ENCODE peak calls at places on chromosomes 3 and 15, in four cellular contexts. A, L, Q and R are unnamed samples.

GRCh38 chr3:71341721-71342120 is 241.8 kb downstream of the FOXP1 start:
- DNase-seq in A (no peak), L (no peak), Q (no peak), R (no peak)

GRCh38 chr15:76328962-76329361 is 7.6 kb upstream of the ISL2 start:
- DNase-seq in A (no peak), L (no peak), Q (no peak), R (no peak)

GRCh38 chr3:156633335-156633734 is 41.1 kb upstream of the TIPARP start:
- DNase-seq in A (peak; percentile 38), L (no peak), Q (no peak), R (no peak)

GRCh38 chr15:64163662-64164362 is 990 bp upstream of the PPIB start:
- DNase-seq in A (no peak), L (no peak), Q (no peak), R (no peak)

GRCh38 chr15:45630958-45631691 is 3.7 kb upstream of the SQOR start:
- DNase-seq in A (no peak), L (no peak), Q (no peak), R (peak; percentile 36)

GRCh38 chr3:127339943-127340861 is 52.4 kb upstream of the PRR20G start:
- DNase-seq in A (no peak), L (no peak), Q (no peak), R (no peak)

GRCh38 chr3:46656778-46657556 is 36.5 kb downstream of the ALS2CL start:
- DNase-seq in A (no peak), L (no peak), Q (no peak), R (no peak)

GRCh38 chr3:13624021-13624420 is 75.1 kb downstream of the FBLN2 start:
- DNase-seq in A (no peak), L (no peak), Q (no peak), R (no peak)

GRCh38 chr3:66140763-66141372 is 79.9 kb upstream of the SLC25A26 start:
- DNase-seq in A (no peak), L (no peak), Q (no peak), R (no peak)

GRCh38 chr15:95561463-95561862 is 769.0 kb upstream of the NR2F2 start:
- DNase-seq in A (no peak), L (no peak), Q (no peak), R (no peak)

GRCh38 chr3:179146911-179147570 is 1.1 kb upstream of the PIK3CA start:
- DNase-seq in A (no peak), L (peak; percentile 44), Q (no peak), R (no peak)

GRCh38 chr3:167895684-167896083 is 160.2 kb downstream of the SERPINI1 start:
- DNase-seq in A (no peak), L (no peak), Q (no peak), R (no peak)

GRCh38 chr3:31802981-31803380 is 178.1 kb downstream of the OSBPL10 start:
- DNase-seq in A (no peak), L (no peak), Q (no peak), R (no peak)

GRCh38 chr15:54083501-54083900 is 105.3 kb downstream of the UNC13C start:
- DNase-seq in A (no peak), L (no peak), Q (no peak), R (no peak)

GRCh38 chr15:88954431-88955277 is 41.5 kb upstream of the MFGE8 start:
- DNase-seq in A (peak; percentile 59), L (no peak), Q (no peak), R (no peak)

GRCh38 chr3:28039829-28040228 is 201.6 kb upstream of the CMC1 start:
- DNase-seq in A (no peak), L (no peak), Q (no peak), R (no peak)

GRCh38 chr3:13583251-13584180 is 34.6 kb downstream of the FBLN2 start:
- DNase-seq in A (no peak), L (no peak), Q (no peak), R (no peak)

GRCh38 chr3:62109534-62109933 is 263.8 kb downstream of the FEZF2 start:
- DNase-seq in A (peak; percentile 40), L (no peak), Q (peak; percentile 15), R (no peak)

GRCh38 chr3:101133638-101134037 is 140.4 kb upstream of the ABI3BP start:
- DNase-seq in A (no peak), L (no peak), Q (no peak), R (no peak)

GRCh38 chr3:30458376-30458775 is 148.0 kb upstream of the TGFBR2 start:
- DNase-seq in A (no peak), L (no peak), Q (no peak), R (no peak)

GRCh38 chr3:89061257-89061656 is 46.2 kb upstream of the EPHA3 start:
- DNase-seq in A (no peak), L (no peak), Q (no peak), R (no peak)

GRCh38 chr3:105866656-105867653 is 1.9 kb downstream of the CBLB start:
- DNase-seq in A (no peak), L (no peak), Q (no peak), R (no peak)

GRCh38 chr3:125587039-125587664 is 8.1 kb downstream of the OSBPL11 start:
- DNase-seq in A (no peak), L (no peak), Q (no peak), R (no peak)

GRCh38 chr15:90201944-90202375 is 830 bp downstream of the SEMA4B start:
- DNase-seq in A (no peak), L (no peak), Q (no peak), R (no peak)

GRCh38 chr3:82157952-82158351 is 396.5 kb upstream of the GBE1 start:
- DNase-seq in A (no peak), L (no peak), Q (no peak), R (no peak)

GRCh38 chr3:120773932-120774331 is 31.4 kb downstream of the GTF2E1 start:
- DNase-seq in A (no peak), L (no peak), Q (no peak), R (no peak)

GRCh38 chr3:173708191-173708590 is 310.6 kb downstream of the NLGN1 start:
- DNase-seq in A (no peak), L (no peak), Q (no peak), R (no peak)

GRCh38 chr3:120153294-120153693 is 59.0 kb upstream of the GSK3B start:
- DNase-seq in A (no peak), L (no peak), Q (no peak), R (no peak)

GRCh38 chr3:143563786-143564185 is 284.5 kb downstream of the SLC9A9 start:
- DNase-seq in A (no peak), L (no peak), Q (no peak), R (no peak)

GRCh38 chr15:84874991-84875390 is 9.5 kb upstream of the SLC28A1 start:
- DNase-seq in A (no peak), L (no peak), Q (no peak), R (no peak)

GRCh38 chr15:65869127-65869953 is at the start of gene RAB11A:
- DNase-seq in A (peak; percentile 96), L (peak; percentile 95), Q (peak; percentile 83), R (peak; percentile 96)